ENCODE peak calls at places on chromosomes 16 and 17, in four cellular contexts. Z, J, W and X are unnamed samples.

GRCh38 chr17:48597775-48598631 is 4.4 kb upstream of the HOXB5 start:
- DNase-seq in W (no peak), Z (no peak), J (no peak), X (no peak)

GRCh38 chr16:78105517-78105916 is 6.1 kb downstream of the WWOX start:
- DNase-seq in J (no peak), Z (no peak), W (peak; percentile 37), X (peak; percentile 55)

GRCh38 chr17:8949061-8949622 is 16.4 kb downstream of the PIK3R5 start:
- DNase-seq in Z (no peak), W (no peak), J (no peak), X (no peak)

GRCh38 chr17:9886141-9886930 is 18.7 kb downstream of the RCVRN start:
- DNase-seq in W (no peak), J (no peak), Z (no peak), X (no peak)

GRCh38 chr16:8649829-8650554 is 24.4 kb upstream of the ABAT start:
- DNase-seq in Z (no peak), W (no peak), J (no peak), X (no peak)

GRCh38 chr16:29868396-29868795 is 5.4 kb upstream of the CDIPT start:
- DNase-seq in W (no peak), J (no peak), Z (no peak), X (no peak)

GRCh38 chr16:85536411-85537330 is 76.5 kb upstream of the GSE1 start:
- DNase-seq in J (no peak), Z (no peak), W (no peak), X (no peak)

GRCh38 chr17:39487946-39488345 is 26.7 kb downstream of the CDK12 start:
- DNase-seq in Z (no peak), W (no peak), J (no peak), X (no peak)

GRCh38 chr17:40550608-40551007 is 14.7 kb downstream of the CCR7 start:
- DNase-seq in Z (peak; percentile 73), W (no peak), J (no peak), X (peak; percentile 94)

GRCh38 chr16:20866792-20867191 is 33.4 kb downstream of the DCUN1D3 start:
- DNase-seq in W (no peak), J (no peak), Z (no peak), X (no peak)

GRCh38 chr17:4163951-4164350 is 21.0 kb downstream of the CYB5D2 start:
- DNase-seq in Z (peak; percentile 18), W (no peak), J (no peak), X (no peak)

GRCh38 chr16:10959161-10959560 is 14.8 kb downstream of the CLEC16A start:
- DNase-seq in Z (no peak), J (no peak), W (no peak), X (no peak)

GRCh38 chr17:50989149-50989548 is 123.0 kb upstream of the TOB1 start:
- DNase-seq in Z (no peak), W (no peak), J (no peak), X (no peak)

GRCh38 chr16:27839419-27839818 is 224.1 kb downstream of the GSG1L start:
- DNase-seq in Z (no peak), J (no peak), W (no peak), X (no peak)

GRCh38 chr16:3158498-3159314 is 23.9 kb downstream of the ZNF213 start:
- DNase-seq in J (peak; percentile 88), W (peak; percentile 89), Z (peak; percentile 94), X (peak; percentile 97)

GRCh38 chr16:10868562-10869469 is 8.2 kb upstream of the CIITA start:
- DNase-seq in J (no peak), Z (no peak), W (no peak), X (no peak)

GRCh38 chr17:2723505-2723996 is 12.0 kb upstream of the CLUH start:
- DNase-seq in Z (no peak), W (no peak), J (no peak), X (no peak)

GRCh38 chr16:71367243-71367976 is 8.9 kb downstream of the CALB2 start:
- DNase-seq in W (no peak), Z (peak; percentile 73), J (peak; percentile 60), X (no peak)

GRCh38 chr17:45992904-45993303 is 6.1 kb upstream of the STH start:
- DNase-seq in W (no peak), J (no peak), Z (no peak), X (no peak)

GRCh38 chr17:74410001-74410443 is 21.9 kb upstream of the GPRC5C start:
- DNase-seq in W (no peak), J (no peak), Z (no peak), X (no peak)

GRCh38 chr17:19331553-19332245 is 30.8 kb downstream of the B9D1 start:
- DNase-seq in W (no peak), J (no peak), Z (no peak), X (no peak)

GRCh38 chr16:73093146-73094144 is 45.5 kb upstream of the ZFHX3 start:
- DNase-seq in W (no peak), J (no peak), Z (no peak), X (no peak)

GRCh38 chr16:58024347-58024672 is 1.2 kb upstream of the MMP15 start:
- DNase-seq in Z (no peak), W (no peak), J (no peak), X (no peak)
- H3K4me3 ChIP-seq in Z (no peak overlapping the region), W (no peak overlapping the region), J (peak overlapping the region; percentile 78), X (peak overlapping the region; percentile 65)

GRCh38 chr17:7841622-7842379 is 7.8 kb downstream of the KDM6B start:
- DNase-seq in W (peak; percentile 83), J (peak; percentile 79), Z (peak; percentile 92), X (peak; percentile 94)

GRCh38 chr17:7842950-7843535 is 9.0 kb downstream of the KDM6B start:
- DNase-seq in Z (peak; percentile 81), J (no peak), W (peak; percentile 55), X (peak; percentile 95)

GRCh38 chr17:7843536-7844291 is 9.7 kb downstream of the KDM6B start:
- DNase-seq in W (peak; percentile 77), J (no peak), Z (peak; percentile 96), X (no peak)

GRCh38 chr17:7841309-7841621 is 7.2 kb downstream of the KDM6B start:
- DNase-seq in J (no peak), W (no peak), Z (no peak), X (no peak)

DNA sequence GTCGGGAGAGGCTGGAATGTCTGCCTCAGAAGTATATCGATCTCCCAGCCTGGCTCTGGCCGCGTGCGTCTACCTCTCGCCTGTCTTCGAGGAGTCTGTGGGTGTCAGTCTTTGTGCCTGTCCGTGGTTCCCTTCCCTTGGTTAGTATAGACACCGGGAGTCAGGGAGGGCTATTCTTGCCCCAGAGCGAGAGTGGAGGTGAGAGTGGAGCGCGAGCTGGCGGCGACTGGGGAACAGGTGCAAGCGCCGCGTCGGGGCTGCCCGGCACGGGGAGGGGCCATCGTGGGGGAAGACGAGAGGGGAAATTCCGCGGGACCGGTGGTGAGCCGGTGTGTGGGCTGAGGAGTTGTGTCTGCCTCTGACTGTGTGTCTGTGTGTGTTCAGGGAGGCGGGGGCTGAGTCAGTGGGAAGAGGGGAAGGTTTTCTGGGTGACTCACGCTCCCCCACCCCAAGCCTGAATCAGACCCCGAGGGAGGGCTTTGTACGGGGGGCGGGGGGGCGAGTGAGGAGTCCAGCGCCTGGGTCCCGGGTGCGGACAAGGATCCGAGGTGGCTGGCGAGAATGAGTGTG is 8.4 kb downstream of the KDM6B start:
- DNase-seq in W (peak; percentile 41), Z (peak; percentile 90), J (no peak), X (peak; percentile 96)
- TF ChIP-seq POLR2A in W (peak; percentile 24), Z (no peak), J (no peak), X (no peak)

DNA sequence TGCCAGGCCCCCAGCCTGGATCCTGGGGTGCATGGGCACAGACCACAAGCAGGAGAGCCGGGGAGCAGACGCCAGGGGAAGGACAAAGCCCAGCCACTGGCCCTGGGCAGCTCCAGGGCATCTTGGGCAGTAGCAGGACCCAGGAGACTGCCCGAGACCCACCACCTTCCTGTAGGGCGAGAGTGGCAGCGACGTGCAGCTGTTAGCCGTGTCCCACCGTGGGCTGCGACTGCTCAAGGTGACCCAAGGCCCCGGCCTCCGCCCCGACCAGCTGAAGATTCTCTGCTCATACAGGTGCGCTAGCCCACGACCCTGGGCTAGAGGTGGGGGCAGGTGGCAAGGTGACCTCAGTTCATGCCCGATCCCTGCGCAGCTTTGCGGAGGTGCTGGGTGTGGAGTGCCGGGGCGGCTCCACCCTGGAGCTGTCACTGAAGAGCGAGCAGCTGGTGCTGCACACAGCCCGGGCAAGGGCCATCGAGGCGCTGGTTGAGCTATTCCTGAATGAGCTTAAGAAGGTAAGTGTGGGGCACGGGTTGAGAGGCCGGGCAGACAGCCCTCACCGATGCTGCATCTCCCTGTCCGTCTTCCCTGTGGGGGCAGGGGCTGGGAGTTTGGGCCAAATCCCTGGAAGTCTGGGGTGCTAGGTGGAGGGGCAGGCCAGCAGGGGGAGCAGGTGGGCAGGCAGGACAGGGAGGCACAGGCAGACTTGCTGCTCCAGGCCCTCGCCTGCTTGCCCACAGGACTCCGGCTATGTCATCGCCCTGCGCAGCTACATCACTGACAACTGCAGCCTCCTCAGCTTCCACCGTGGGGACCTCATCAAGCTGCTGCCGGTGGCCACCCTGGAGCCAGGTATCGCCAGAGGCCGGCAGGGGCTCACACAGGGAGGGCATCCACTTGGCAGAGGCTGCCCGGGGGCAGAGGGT is 13.5 kb upstream of the SMIM5 start:
- DNase-seq in Z (peak; percentile 70), J (no peak), W (no peak), X (no peak)
- TF ChIP-seq CTCF in Z (peak; percentile 55), J (peak; percentile 65), W (no peak), X (no peak)

GRCh38 chr16:88632587-88632930 is 5.8 kb upstream of the IL17C start:
- DNase-seq in W (no peak), Z (no peak), J (no peak), X (no peak)

GRCh38 chr16:88634994-88635670 is 3.2 kb upstream of the IL17C start:
- DNase-seq in Z (peak; percentile 36), W (no peak), J (no peak), X (no peak)

GRCh38 chr16:88634141-88634993 is 4.0 kb upstream of the IL17C start:
- DNase-seq in J (no peak), Z (no peak), W (no peak), X (no peak)

GRCh38 chr16:88631920-88632586 is 6.3 kb upstream of the IL17C start:
- DNase-seq in J (no peak), W (no peak), Z (no peak), X (no peak)

DNA sequence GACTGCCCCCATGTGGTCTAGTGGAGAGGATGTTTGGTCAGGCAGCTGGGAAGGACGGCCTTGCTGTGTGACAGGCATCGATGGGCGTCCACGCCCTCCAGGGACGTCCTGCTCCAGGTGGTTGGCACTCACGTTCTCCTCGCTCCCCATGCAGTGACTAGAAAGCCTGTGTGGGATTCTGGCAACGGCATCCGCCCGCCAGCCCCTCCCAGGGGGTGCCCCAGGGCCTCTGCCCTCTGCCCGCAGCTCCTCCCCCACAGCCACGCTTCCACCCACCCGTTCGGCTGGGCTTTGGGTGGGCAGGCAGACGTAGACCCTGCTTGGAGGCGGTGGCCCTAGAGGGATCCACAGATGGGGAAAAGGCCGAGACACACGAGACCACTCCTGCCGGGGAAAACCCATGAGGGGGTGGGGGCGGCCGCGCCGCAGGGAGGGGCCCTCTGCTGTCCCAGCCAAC is 4.7 kb upstream of the IL17C start:
- DNase-seq in Z (peak; percentile 68), W (no peak), J (no peak), X (no peak)
- H3K4me3 ChIP-seq in Z (no peak overlapping the region), W (no peak overlapping the region), J (no peak overlapping the region), X (peak overlapping the region; percentile 43)

GRCh38 chr16:477287-477686 is 50.2 kb upstream of the CAPN15 start:
- DNase-seq in W (no peak), Z (no peak), J (no peak), X (no peak)

GRCh38 chr16:474420-475122 is 49.1 kb downstream of the RAB11FIP3 start:
- DNase-seq in Z (no peak), J (no peak), W (no peak), X (no peak)

GRCh38 chr16:476039-476438 is 50.6 kb downstream of the RAB11FIP3 start:
- DNase-seq in W (no peak), Z (no peak), J (no peak), X (no peak)

GRCh38 chr16:473046-474043 is 47.9 kb downstream of the RAB11FIP3 start:
- DNase-seq in W (no peak), Z (no peak), J (no peak), X (no peak)

GRCh38 chr16:477758-478157 is 49.8 kb upstream of the CAPN15 start:
- DNase-seq in Z (no peak), J (no peak), W (no peak), X (no peak)
- TF ChIP-seq POLR2A in Z (no peak), J (no peak), W (no peak), X (no peak)